ENCODE peak calls at places on chromosomes 4 and X, in five cellular contexts. M, C, N, J and L are unnamed samples.

GRCh38 chrX:24245201-24245600 is 68.7 kb downstream of the SUPT20HL2 start:
- DNase-seq in M (no peak), C (no peak), N (no peak), J (no peak), L (no peak)

GRCh38 chrX:13120017-13120416 is 75.6 kb upstream of the FAM9C start:
- DNase-seq in M (no peak), C (no peak), N (peak), J (peak), L (no peak)

GRCh38 chrX:41705680-41706374 is 17.1 kb downstream of the GPR34 start:
- DNase-seq in M (peak), C (peak), N (no peak), J (no peak), L (no peak)

GRCh38 chr4:150982557-150983233 is 32.4 kb downstream of the LRBA start:
- DNase-seq in M (no peak), C (no peak), N (no peak), J (no peak), L (no peak)

GRCh38 chrX:52352551-52352950 is 16.3 kb upstream of the XAGE2 start:
- DNase-seq in M (no peak), C (no peak), N (no peak), J (no peak), L (no peak)

GRCh38 chrX:15310117-15310516 is 5.3 kb downstream of the ASB11 start:
- DNase-seq in M (no peak), C (no peak), N (peak), J (no peak), L (no peak)

GRCh38 chrX:148933881-148934280 is 433.5 kb downstream of the AFF2 start:
- DNase-seq in M (no peak), C (no peak), N (no peak), J (no peak), L (no peak)

GRCh38 chr4:148649669-148650331 is 207.6 kb upstream of the NR3C2 start:
- DNase-seq in M (no peak), C (peak), N (no peak), J (no peak), L (no peak)

GRCh38 chrX:39815621-39816020 is 282.1 kb downstream of the BCOR start:
- DNase-seq in M (peak), C (peak), N (no peak), J (no peak), L (no peak)

GRCh38 chrX:97531824-97532223 is 648.1 kb downstream of the RPA4 start:
- DNase-seq in M (no peak), C (no peak), N (no peak), J (no peak), L (no peak)

GRCh38 chr4:100147684-100148083 is 42.6 kb downstream of the DDIT4L start:
- DNase-seq in M (no peak), C (peak), N (no peak), J (no peak), L (no peak)

GRCh38 chr4:173521474-173522159 is 8.4 kb downstream of the HAND2 start:
- DNase-seq in M (no peak), C (no peak), N (no peak), J (peak), L (no peak)

GRCh38 chr4:168618577-168619265 is 121.9 kb downstream of the PALLD start:
- DNase-seq in M (no peak), C (no peak), N (no peak), J (no peak), L (no peak)

GRCh38 chr4:176193898-176194297 is 1.5 kb downstream of the SPATA4 start:
- DNase-seq in M (peak), C (no peak), N (no peak), J (no peak), L (no peak)

GRCh38 chr4:931960-932712 is at the start of the genes GAK and TMEM175:
- DNase-seq in M (peak), C (peak), N (peak), J (peak), L (peak)

GRCh38 chr4:931194-931959 is 739 bp downstream of the GAK start:
- DNase-seq in M (peak), C (no peak), N (no peak), J (no peak), L (no peak)

GRCh38 chr4:929096-929765 is 2.9 kb downstream of the GAK start:
- DNase-seq in M (no peak), C (no peak), N (no peak), J (peak), L (no peak)

GRCh38 chr4:929970-930625 is 2.0 kb downstream of the GAK start:
- DNase-seq in M (peak), C (no peak), N (no peak), J (no peak), L (no peak)

GRCh38 chr4:930827-931193 is 1.3 kb downstream of the GAK start:
- DNase-seq in M (no peak), C (no peak), N (no peak), J (no peak), L (no peak)
- H3K4me3 ChIP-seq in M (peak), C (peak), N (peak), J (peak), L (peak)

GRCh38 chrX:79147477-79147876 is 3.0 kb downstream of the GPR174 start:
- DNase-seq in M (peak), C (no peak), N (no peak), J (no peak), L (no peak)
- H3K4me3 ChIP-seq in M (peak), C (no peak), N (no peak), J (no peak), L (no peak)

GRCh38 chr4:1792832-1793495 is at the start of gene FGFR3:
- DNase-seq in M (peak), C (peak), N (peak), J (no peak), L (no peak)
- H3K4me3 ChIP-seq in M (no peak), C (peak), N (peak), J (peak), L (peak)

GRCh38 chrX:36957425-36958328 is 50.5 kb upstream of the FAM47C start:
- DNase-seq in M (no peak), C (no peak), N (no peak), J (no peak), L (no peak)

GRCh38 chrX:36963852-36964251 is 44.3 kb upstream of the FAM47C start:
- DNase-seq in M (no peak), C (no peak), N (no peak), J (no peak), L (no peak)

GRCh38 chrX:36961590-36961989 is 46.6 kb upstream of the FAM47C start:
- DNase-seq in M (no peak), C (no peak), N (no peak), J (no peak), L (no peak)

DNA sequence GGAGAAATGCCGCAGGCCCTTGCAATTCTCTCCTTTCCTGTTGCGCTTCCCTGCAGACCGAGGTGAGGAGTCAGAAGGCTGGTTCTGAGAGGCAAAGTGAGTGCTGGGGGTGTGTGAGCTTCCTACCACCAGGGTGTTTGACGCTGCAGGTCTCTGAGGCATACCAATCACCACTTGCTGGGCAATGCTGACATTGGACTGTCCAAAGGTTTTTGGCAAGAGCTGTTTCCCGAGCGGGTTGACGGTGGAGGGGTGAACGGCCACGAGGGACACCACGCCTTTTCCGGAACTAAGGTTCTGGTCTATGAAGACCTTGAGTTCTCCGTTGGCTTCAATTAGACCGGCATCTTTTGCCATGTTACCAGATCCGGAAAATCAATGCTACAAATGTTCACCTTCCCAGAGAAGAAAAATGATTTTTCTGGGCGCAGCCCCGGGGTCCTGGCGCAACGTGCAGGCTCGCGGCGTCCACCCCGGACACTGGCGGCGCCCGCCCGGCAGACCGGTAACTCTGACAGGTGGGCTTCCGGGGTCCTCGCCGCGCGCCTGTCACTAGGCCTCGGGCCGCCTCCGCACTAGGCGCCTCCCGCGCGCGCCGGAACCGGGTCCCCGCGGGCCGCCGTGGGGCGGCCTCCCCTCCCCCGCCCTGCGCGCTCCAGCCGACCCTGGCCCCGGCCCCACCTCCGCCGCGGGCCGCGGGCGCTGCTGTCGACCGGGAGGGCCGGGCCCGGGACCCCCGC is 44.9 kb upstream of the FAM47C start:
- DNase-seq in M (no peak), C (no peak), N (no peak), J (no peak), L (no peak)
- H3K4me3 ChIP-seq in M (no peak), C (no peak), N (no peak), J (no peak), L (peak)

GRCh38 chr4:40626183-40626990 is 3.3 kb downstream of the RBM47 start:
- DNase-seq in M (peak), C (no peak), N (no peak), J (no peak), L (no peak)
- H3K4me3 ChIP-seq in M (peak), C (no peak), N (no peak), J (no peak), L (peak)

GRCh38 chr4:78056265-78057129 is 626 bp upstream of the FRAS1 start:
- DNase-seq in M (peak), C (no peak), N (peak), J (peak), L (peak)
- H3K4me3 ChIP-seq in M (peak), C (no peak), N (peak), J (peak), L (peak)

DNA sequence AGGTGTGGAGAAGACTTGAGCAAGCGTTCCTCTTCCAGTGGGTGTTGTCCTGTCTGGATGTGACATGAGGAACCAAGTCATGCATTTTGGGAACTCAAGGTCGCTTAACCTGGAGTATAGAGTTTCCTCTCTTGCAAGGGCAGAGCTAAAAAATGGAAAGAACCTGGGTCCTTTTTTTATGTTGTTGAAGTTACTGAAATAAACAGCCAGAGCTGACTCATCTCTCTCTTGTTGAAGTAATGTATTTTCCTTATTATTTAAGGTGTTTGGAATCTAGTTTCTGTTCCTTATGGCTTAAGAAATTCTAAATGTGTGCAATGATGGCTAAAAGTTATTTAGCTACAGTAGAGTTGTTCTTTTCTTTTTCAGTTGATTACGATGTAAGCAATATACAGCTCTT is 314.5 kb downstream of the CAMK2D start:
- DNase-seq in M (no peak), C (no peak), N (no peak), J (no peak), L (no peak)
- H3K4me3 ChIP-seq in M (no peak), C (no peak), N (no peak), J (no peak), L (no peak)

DNA sequence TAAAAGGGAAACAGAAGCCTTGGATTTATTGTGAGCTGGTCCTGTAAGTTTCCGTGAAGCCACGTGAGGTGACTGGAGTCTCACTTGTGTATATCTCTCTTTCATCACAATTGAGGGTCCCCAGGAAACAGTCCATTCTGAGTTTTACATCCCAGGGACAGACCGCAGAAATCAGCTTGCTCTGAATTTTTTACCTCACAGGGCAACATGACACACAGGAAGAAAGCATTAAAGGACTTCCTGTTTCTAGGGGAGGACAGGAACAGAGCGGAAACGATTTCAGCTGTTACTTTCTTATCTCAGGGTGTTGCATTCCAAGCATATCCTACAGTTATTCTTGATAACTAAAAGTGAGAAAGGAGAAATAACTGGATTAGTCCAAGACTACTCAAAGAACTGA is 553.5 kb downstream of the TRAM1L1 start:
- DNase-seq in M (no peak), C (no peak), N (no peak), J (no peak), L (no peak)
- H3K4me3 ChIP-seq in M (no peak), C (no peak), N (no peak), J (no peak), L (no peak)

GRCh38 chr4:3464349-3464905 is 1.3 kb downstream of the DOK7 start:
- DNase-seq in M (no peak), C (no peak), N (no peak), J (no peak), L (no peak)
- H3K4me3 ChIP-seq in M (no peak), C (no peak), N (peak), J (no peak), L (no peak)

GRCh38 chrX:56728321-56728720 is 722 bp upstream of the NBDY start:
- DNase-seq in M (peak), C (peak), N (no peak), J (no peak), L (no peak)
- H3K4me3 ChIP-seq in M (no peak), C (peak), N (peak), J (no peak), L (no peak)